ENCODE peak calls at places on chromosomes 5 and 9, in four cellular contexts. Q is germinal center; R is NCI-H82; S is activated CD4-positive, alpha-beta T cell treated with anti-CD3 and anti-CD28 coated beads for 4 hours. A is an unnamed sample.

GRCh38 chr5:126219616-126220015 is 203.6 kb upstream of the GRAMD2B start:
- DNase-seq in Q (no peak), R (no peak), S (no peak), A (no peak)

GRCh38 chr5:73938280-73938937 is 312.4 kb downstream of the ARHGEF28 start:
- DNase-seq in Q (no peak), R (no peak), S (no peak), A (no peak)

GRCh38 chr5:118637947-118638670 is 350.2 kb downstream of the DTWD2 start:
- DNase-seq in Q (no peak), R (no peak), S (no peak), A (no peak)

GRCh38 chr5:77990020-77990419 is 213.9 kb upstream of the TBCA start:
- DNase-seq in Q (no peak), R (peak; percentile 85), S (no peak), A (peak; percentile 43)

GRCh38 chr9:126788631-126789349 is 16.1 kb upstream of the ZBTB43 start:
- DNase-seq in Q (no peak), R (no peak), S (no peak), A (no peak)

GRCh38 chr5:132464155-132464939 is 26.2 kb downstream of the IRF1 start:
- DNase-seq in Q (no peak), R (peak; percentile 11), S (peak; percentile 52), A (peak; percentile 41)

GRCh38 chr5:9686211-9686610 is 56.1 kb upstream of the TAS2R1 start:
- DNase-seq in Q (no peak), R (no peak), S (no peak), A (no peak)

GRCh38 chr9:71681708-71682268 is 86.5 kb downstream of the CEMIP2 start:
- DNase-seq in Q (no peak), R (peak; percentile 39), S (no peak), A (no peak)

GRCh38 chr5:31158686-31159085 is 34.8 kb upstream of the CDH6 start:
- DNase-seq in Q (no peak), R (no peak), S (no peak), A (no peak)

GRCh38 chr5:146395233-146395632 is 51.9 kb upstream of the TCERG1 start:
- DNase-seq in Q (no peak), R (peak; percentile 6), S (no peak), A (no peak)

GRCh38 chr5:75756991-75757390 is 39.8 kb upstream of the POC5 start:
- DNase-seq in Q (no peak), R (no peak), S (no peak), A (no peak)

GRCh38 chr5:2756764-2757163 is 5.3 kb upstream of the IRX2 start:
- DNase-seq in Q (no peak), R (no peak), S (no peak), A (no peak)

GRCh38 chr5:10645146-10645545 is 81.3 kb downstream of the ANKRD33B start:
- DNase-seq in Q (no peak), R (no peak), S (no peak), A (no peak)

GRCh38 chr9:116589392-116590354 is 97.4 kb upstream of the TRIM32 start:
- DNase-seq in Q (peak; percentile 75), R (peak; percentile 92), S (no peak), A (peak; percentile 63)

GRCh38 chr9:84846501-84847323 is 177.2 kb downstream of the NTRK2 start:
- DNase-seq in Q (no peak), R (no peak), S (no peak), A (no peak)

GRCh38 chr5:95029569-95030366 is 255.1 kb downstream of the MCTP1 start:
- DNase-seq in Q (no peak), R (no peak), S (no peak), A (no peak)

GRCh38 chr5:134005415-134006118 is 792 bp upstream of the VDAC1 start:
- DNase-seq in Q (peak; percentile 28), R (peak; percentile 30), S (no peak), A (peak; percentile 77)

GRCh38 chr5:125244531-125244930 is 498.1 kb upstream of the ZNF608 start:
- DNase-seq in Q (no peak), R (no peak), S (no peak), A (no peak)

A was measured in WERI-Rb-1.